ENCODE peak calls at places on chromosomes 2 and 18, in eight cellular contexts. One of them, this sample, is unnamed.

GRCh38 chr2:13901526-13901925 is 731.0 kb upstream of the LRATD1 start:
- DNase-seq in suprapubic skin: no peak
- DNase-seq in GM12892: no peak
- DNase-seq in GM12891: no peak
- DNase-seq in stomach: no peak
- DNase-seq in HCT116: no peak
- DNase-seq in K562: no peak
- DNase-seq in spleen: no peak
- DNase-seq in this sample: no peak

GRCh38 chr2:62415019-62415431 is 91.0 kb downstream of the TMEM17 start:
- DNase-seq in suprapubic skin: no peak
- DNase-seq in GM12892: no peak
- DNase-seq in GM12891: no peak
- DNase-seq in stomach: no peak
- DNase-seq in HCT116: no peak
- DNase-seq in K562: no peak
- DNase-seq in spleen: no peak
- DNase-seq in this sample: no peak

GRCh38 chr2:199985625-199986207 is 30.3 kb downstream of the MAIP1 start:
- DNase-seq in suprapubic skin: no peak
- DNase-seq in GM12892: no peak
- DNase-seq in GM12891: peak
- DNase-seq in stomach: peak
- DNase-seq in HCT116: peak
- DNase-seq in K562: peak
- DNase-seq in spleen: no peak
- DNase-seq in this sample: peak

GRCh38 chr2:60028819-60029218 is 524.6 kb downstream of the BCL11A start:
- DNase-seq in suprapubic skin: no peak
- DNase-seq in GM12892: no peak
- DNase-seq in GM12891: no peak
- DNase-seq in stomach: no peak
- DNase-seq in HCT116: no peak
- DNase-seq in K562: no peak
- DNase-seq in spleen: no peak
- DNase-seq in this sample: peak

GRCh38 chr18:26497881-26498280 is 50.5 kb downstream of the KCTD1 start:
- DNase-seq in suprapubic skin: no peak
- DNase-seq in GM12892: no peak
- DNase-seq in GM12891: no peak
- DNase-seq in stomach: no peak
- DNase-seq in HCT116: no peak
- DNase-seq in K562: no peak
- DNase-seq in spleen: no peak
- DNase-seq in this sample: no peak

GRCh38 chr2:197705912-197706838 is 1.0 kb downstream of the MARS2 start:
- DNase-seq in suprapubic skin: peak
- DNase-seq in GM12892: no peak
- DNase-seq in GM12891: no peak
- DNase-seq in stomach: no peak
- DNase-seq in HCT116: no peak
- DNase-seq in K562: no peak
- DNase-seq in spleen: peak
- DNase-seq in this sample: peak

GRCh38 chr18:58997811-58998337 is 133.2 kb downstream of the ZNF532 start:
- DNase-seq in suprapubic skin: no peak
- DNase-seq in GM12892: no peak
- DNase-seq in GM12891: no peak
- DNase-seq in stomach: no peak
- DNase-seq in HCT116: no peak
- DNase-seq in K562: no peak
- DNase-seq in spleen: no peak
- DNase-seq in this sample: no peak

GRCh38 chr2:95343429-95344207 is 46.5 kb downstream of the KCNIP3 start:
- DNase-seq in suprapubic skin: peak
- DNase-seq in GM12892: no peak
- DNase-seq in GM12891: no peak
- DNase-seq in stomach: no peak
- DNase-seq in HCT116: no peak
- DNase-seq in K562: no peak
- DNase-seq in spleen: peak
- DNase-seq in this sample: no peak

GRCh38 chr2:29329899-29330298 is 214.7 kb downstream of the CLIP4 start:
- DNase-seq in suprapubic skin: no peak
- DNase-seq in GM12892: no peak
- DNase-seq in GM12891: no peak
- DNase-seq in stomach: no peak
- DNase-seq in HCT116: no peak
- DNase-seq in K562: peak
- DNase-seq in spleen: no peak
- DNase-seq in this sample: no peak

GRCh38 chr2:240972636-240973521 is 25.5 kb upstream of the SNED1 start:
- DNase-seq in suprapubic skin: no peak
- DNase-seq in GM12892: no peak
- DNase-seq in GM12891: no peak
- DNase-seq in stomach: peak
- DNase-seq in HCT116: no peak
- DNase-seq in K562: no peak
- DNase-seq in spleen: no peak
- DNase-seq in this sample: no peak

GRCh38 chr18:78900938-78901909 is 78.4 kb upstream of the SALL3 start:
- DNase-seq in suprapubic skin: no peak
- DNase-seq in GM12892: no peak
- DNase-seq in GM12891: no peak
- DNase-seq in stomach: no peak
- DNase-seq in HCT116: no peak
- DNase-seq in K562: no peak
- DNase-seq in spleen: peak
- DNase-seq in this sample: no peak

GRCh38 chr18:36078751-36079529 is 11.6 kb upstream of the RPRD1A start:
- DNase-seq in suprapubic skin: no peak
- DNase-seq in GM12892: no peak
- DNase-seq in GM12891: no peak
- DNase-seq in stomach: no peak
- DNase-seq in HCT116: no peak
- DNase-seq in K562: no peak
- DNase-seq in spleen: no peak
- DNase-seq in this sample: no peak

GRCh38 chr2:66813525-66813924 is 378.6 kb downstream of the MEIS1 start:
- DNase-seq in suprapubic skin: no peak
- DNase-seq in GM12892: no peak
- DNase-seq in GM12891: no peak
- DNase-seq in stomach: no peak
- DNase-seq in HCT116: no peak
- DNase-seq in K562: no peak
- DNase-seq in spleen: no peak
- DNase-seq in this sample: no peak

GRCh38 chr18:40904295-40904694 is 1050.7 kb upstream of the PIK3C3 start:
- DNase-seq in suprapubic skin: no peak
- DNase-seq in GM12892: no peak
- DNase-seq in GM12891: no peak
- DNase-seq in stomach: no peak
- DNase-seq in HCT116: no peak
- DNase-seq in K562: no peak
- DNase-seq in spleen: no peak
- DNase-seq in this sample: no peak

DNA sequence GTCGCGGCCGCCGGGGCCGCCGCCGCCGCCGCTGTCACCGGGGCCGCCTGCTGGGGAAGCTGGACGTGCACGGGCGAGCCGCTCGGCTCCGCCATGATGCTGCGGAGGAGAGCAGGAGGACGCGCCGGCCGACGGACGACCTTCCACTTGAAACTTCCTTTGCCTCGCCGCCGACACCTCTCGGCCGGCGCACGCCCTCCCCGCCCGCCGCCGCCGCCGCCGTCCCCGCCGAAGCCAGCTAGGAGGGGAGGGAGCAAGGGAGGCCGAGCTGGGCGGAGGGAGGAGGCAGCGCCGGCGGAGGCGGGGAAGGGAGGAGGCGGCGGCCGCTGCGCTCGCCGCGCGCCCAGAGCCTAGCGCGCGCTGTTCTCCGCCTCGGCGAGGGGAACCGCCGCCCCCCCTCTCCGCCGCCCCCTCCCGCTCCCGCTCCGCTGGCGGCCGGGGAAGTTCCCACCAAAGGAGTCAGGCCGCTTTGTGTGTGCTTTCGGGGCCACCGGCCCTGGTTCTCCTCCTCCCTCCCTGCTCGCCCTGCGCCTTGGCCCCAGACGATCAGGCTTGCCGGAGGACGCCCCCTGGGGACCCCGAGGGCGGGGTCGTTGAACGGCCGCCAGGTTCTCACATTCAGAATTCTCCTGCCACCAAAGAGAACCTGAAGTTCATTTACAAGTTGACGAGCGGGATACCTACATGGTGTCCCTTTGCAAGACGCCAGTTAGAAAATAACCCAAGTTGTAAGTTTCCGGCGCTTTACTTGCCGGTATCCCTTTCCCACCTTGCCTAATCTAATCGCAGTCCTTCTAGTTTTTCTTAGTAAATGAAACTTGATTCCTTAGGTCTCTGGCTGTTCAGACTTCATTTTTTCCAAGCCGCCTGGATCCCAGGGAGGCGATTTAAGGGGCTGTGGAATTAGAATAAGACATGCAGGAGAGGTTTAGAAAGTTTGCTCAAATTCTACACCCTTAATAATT is at the start of gene STK39:
- DNase-seq in suprapubic skin: peak
- DNase-seq in GM12892: peak
- DNase-seq in GM12891: peak
- DNase-seq in stomach: peak
- DNase-seq in HCT116: peak
- DNase-seq in K562: peak
- DNase-seq in spleen: peak
- DNase-seq in this sample: peak
- TF ChIP-seq POLR2A in suprapubic skin: no peak
- TF ChIP-seq POLR2A in GM12892: no peak
- TF ChIP-seq POLR2A in GM12891: no peak
- TF ChIP-seq POLR2A in stomach: no peak
- TF ChIP-seq POLR2A in HCT116: no peak
- TF ChIP-seq POLR2A in K562: no peak
- TF ChIP-seq POLR2A in spleen: no peak
- TF ChIP-seq POLR2A in this sample: no peak

DNA sequence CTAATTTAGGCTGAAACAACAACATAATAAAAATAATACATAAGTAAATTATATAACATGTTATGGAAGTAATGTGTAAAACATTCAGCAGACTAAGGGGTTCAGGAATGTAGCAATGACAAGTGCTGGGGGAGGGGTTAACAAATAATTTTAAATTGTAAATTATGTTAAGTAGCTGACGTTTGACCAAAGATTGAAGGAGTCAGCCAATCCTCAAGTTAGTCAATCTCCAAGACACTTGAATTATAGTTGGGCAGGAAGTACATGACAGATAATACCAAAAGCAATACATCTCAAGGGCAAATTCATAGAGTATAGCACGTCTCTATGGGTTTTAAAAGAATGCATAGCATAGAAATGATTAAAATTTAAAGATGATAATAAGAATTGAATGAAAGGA is 89.1 kb downstream of the KCNH7 start:
- DNase-seq in suprapubic skin: no peak
- DNase-seq in GM12892: no peak
- DNase-seq in GM12891: no peak
- DNase-seq in stomach: no peak
- DNase-seq in HCT116: no peak
- DNase-seq in K562: no peak
- DNase-seq in spleen: no peak
- DNase-seq in this sample: no peak
- TF ChIP-seq POLR2AphosphoS5 in suprapubic skin: no peak
- TF ChIP-seq POLR2AphosphoS5 in GM12892: no peak
- TF ChIP-seq POLR2AphosphoS5 in GM12891: no peak
- TF ChIP-seq POLR2AphosphoS5 in stomach: no peak
- TF ChIP-seq POLR2AphosphoS5 in HCT116: no peak
- TF ChIP-seq POLR2AphosphoS5 in K562: no peak
- TF ChIP-seq POLR2AphosphoS5 in spleen: no peak
- TF ChIP-seq POLR2AphosphoS5 in this sample: no peak

GRCh38 chr2:74458132-74458956 is at the start of gene WBP1:
- DNase-seq in suprapubic skin: peak
- DNase-seq in GM12892: peak
- DNase-seq in GM12891: peak
- DNase-seq in stomach: peak
- DNase-seq in HCT116: peak
- DNase-seq in K562: peak
- DNase-seq in spleen: peak
- DNase-seq in this sample: peak
- TF ChIP-seq POLR2A in suprapubic skin: no peak
- TF ChIP-seq POLR2A in GM12892: peak
- TF ChIP-seq POLR2A in GM12891: peak
- TF ChIP-seq POLR2A in stomach: no peak
- TF ChIP-seq POLR2A in HCT116: peak
- TF ChIP-seq POLR2A in K562: peak
- TF ChIP-seq POLR2A in spleen: peak
- TF ChIP-seq POLR2A in this sample: peak

DNA sequence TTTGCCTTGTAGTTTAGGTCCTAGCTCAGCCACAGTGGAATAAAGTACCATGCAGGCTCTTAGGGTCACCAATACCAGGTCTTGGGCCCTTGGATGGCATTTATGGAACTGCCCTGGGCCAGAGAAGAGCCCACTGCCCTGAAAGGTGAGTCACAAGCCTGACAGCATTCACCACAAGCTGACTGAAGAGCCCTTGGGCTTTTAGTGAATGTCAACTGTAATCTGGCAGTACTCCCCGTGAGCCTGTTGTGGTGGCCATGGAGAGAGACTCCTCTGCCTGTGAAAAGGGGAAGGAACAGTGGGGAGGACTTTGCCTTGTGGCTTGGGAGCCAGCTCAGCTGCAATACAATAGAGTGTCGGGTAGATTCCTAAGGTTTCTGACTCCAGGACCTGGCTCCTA is 1389.7 kb downstream of the DSC3 start:
- DNase-seq in suprapubic skin: no peak
- DNase-seq in GM12892: no peak
- DNase-seq in GM12891: no peak
- DNase-seq in stomach: no peak
- DNase-seq in HCT116: no peak
- DNase-seq in K562: no peak
- DNase-seq in spleen: no peak
- DNase-seq in this sample: no peak
- TF ChIP-seq POLR2AphosphoS5 in suprapubic skin: no peak
- TF ChIP-seq POLR2AphosphoS5 in GM12892: no peak
- TF ChIP-seq POLR2AphosphoS5 in GM12891: no peak
- TF ChIP-seq POLR2AphosphoS5 in stomach: no peak
- TF ChIP-seq POLR2AphosphoS5 in HCT116: no peak
- TF ChIP-seq POLR2AphosphoS5 in K562: no peak
- TF ChIP-seq POLR2AphosphoS5 in spleen: no peak
- TF ChIP-seq POLR2AphosphoS5 in this sample: no peak

DNA sequence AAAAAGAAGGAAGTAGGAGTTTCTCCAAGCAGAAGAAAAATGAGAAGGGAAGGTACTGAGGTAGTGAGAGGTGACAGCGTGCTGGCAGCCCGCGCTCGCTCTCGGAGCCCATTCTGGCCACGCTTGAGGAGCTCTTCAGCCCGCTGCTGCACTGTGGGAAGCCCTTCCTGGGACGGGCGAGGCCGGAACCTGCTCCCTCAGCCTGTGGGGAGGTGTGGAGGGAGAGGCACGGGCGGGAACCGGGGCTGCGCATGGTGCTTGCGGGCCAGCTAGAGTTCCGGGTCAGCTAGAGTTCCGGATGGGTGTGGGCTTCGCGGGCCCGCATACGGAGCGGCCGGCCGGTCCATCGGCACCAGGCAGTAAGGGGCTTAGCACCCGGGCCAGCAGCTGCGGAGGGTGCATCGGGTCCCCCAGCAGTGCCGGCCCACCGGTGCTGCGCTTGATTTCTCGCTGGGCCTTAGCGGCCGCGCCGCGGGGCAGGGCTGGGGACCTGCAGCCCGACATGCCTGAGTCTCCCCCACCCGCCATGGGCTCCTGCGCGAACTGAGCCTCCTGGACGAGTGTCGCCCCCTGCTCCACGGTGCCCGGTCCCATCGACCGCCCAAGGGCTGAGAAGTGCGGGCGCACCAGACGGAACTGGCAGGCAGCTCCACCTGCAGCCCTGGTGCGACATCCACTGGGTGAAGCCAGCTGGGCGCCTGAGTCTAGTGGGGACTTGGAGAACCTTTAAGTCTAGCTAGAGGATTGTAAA is 11.1 kb upstream of the CYS1 start:
- DNase-seq in suprapubic skin: no peak
- DNase-seq in GM12892: no peak
- DNase-seq in GM12891: no peak
- DNase-seq in stomach: peak
- DNase-seq in HCT116: no peak
- DNase-seq in K562: no peak
- DNase-seq in spleen: peak
- DNase-seq in this sample: no peak
- TF ChIP-seq POLR2A in suprapubic skin: no peak
- TF ChIP-seq POLR2A in GM12892: no peak
- TF ChIP-seq POLR2A in GM12891: no peak
- TF ChIP-seq POLR2A in stomach: no peak
- TF ChIP-seq POLR2A in HCT116: no peak
- TF ChIP-seq POLR2A in K562: no peak
- TF ChIP-seq POLR2A in spleen: no peak
- TF ChIP-seq POLR2A in this sample: no peak

This sample was measured in breast epithelium.